ENCODE peak calls at places on chromosome 5, in four cellular contexts. N, L, X and S are unnamed samples.
A peak's percentile ranks its signal among the peaks of the same experiment; 100 is the strongest.

GRCh38 chr5:10801931-10802674 is 41.1 kb upstream of the DAP start:
- DNase-seq in N (peak; percentile 8), L (no peak), X (no peak), S (no peak)

GRCh38 chr5:127746756-127747155 is 43.6 kb downstream of the CCDC192 start:
- DNase-seq in N (peak; percentile 27), L (no peak), X (no peak), S (no peak)

GRCh38 chr5:111954516-111955337 is 197.7 kb upstream of the NREP start:
- DNase-seq in N (no peak), L (no peak), X (no peak), S (no peak)

GRCh38 chr5:109911731-109912130 is 222.0 kb downstream of the MAN2A1 start:
- DNase-seq in N (no peak), L (no peak), X (no peak), S (no peak)

GRCh38 chr5:73861313-73861978 is 235.4 kb downstream of the ARHGEF28 start:
- DNase-seq in N (no peak), L (no peak), X (no peak), S (no peak)

GRCh38 chr5:58064799-58065198 is 395.1 kb downstream of the PLK2 start:
- DNase-seq in N (no peak), L (no peak), X (no peak), S (no peak)

GRCh38 chr5:159883522-159883950 is 32.7 kb upstream of the ADRA1B start:
- DNase-seq in N (no peak), L (no peak), X (no peak), S (no peak)

GRCh38 chr5:163024936-163025335 is 412.5 kb upstream of the CCNG1 start:
- DNase-seq in N (no peak), L (no peak), X (no peak), S (no peak)

GRCh38 chr5:132057498-132058255 is 2.8 kb upstream of the IL3 start:
- DNase-seq in N (no peak), L (no peak), X (no peak), S (no peak)

GRCh38 chr5:36200513-36200912 is 41.2 kb downstream of the NADK2 start:
- DNase-seq in N (peak; percentile 23), L (peak; percentile 22), X (no peak), S (no peak)

GRCh38 chr5:142438573-142438972 is 113.8 kb upstream of the SPRY4 start:
- DNase-seq in N (no peak), L (no peak), X (no peak), S (no peak)

GRCh38 chr5:65199988-65200668 is 281.6 kb downstream of the ADAMTS6 start:
- DNase-seq in N (peak; percentile 62), L (no peak), X (no peak), S (no peak)

GRCh38 chr5:147805030-147805454 is 22.5 kb upstream of the JAKMIP2 start:
- DNase-seq in N (no peak), L (no peak), X (no peak), S (no peak)

GRCh38 chr5:153463806-153464205 is 26.7 kb upstream of the GRIA1 start:
- DNase-seq in N (no peak), L (no peak), X (no peak), S (no peak)

GRCh38 chr5:147464211-147464610 is 45.7 kb downstream of the DPYSL3 start:
- DNase-seq in N (peak; percentile 81), L (no peak), X (no peak), S (no peak)

GRCh38 chr5:45035991-45036390 is 227.2 kb downstream of the MRPS30 start:
- DNase-seq in N (no peak), L (no peak), X (no peak), S (no peak)

GRCh38 chr5:30337084-30337573 is 856.4 kb upstream of the CDH6 start:
- DNase-seq in N (no peak), L (no peak), X (no peak), S (no peak)

GRCh38 chr5:159764283-159764927 is 151.9 kb upstream of the ADRA1B start:
- DNase-seq in N (no peak), L (no peak), X (no peak), S (peak; percentile 40)

GRCh38 chr5:67610191-67610912 is 413.8 kb upstream of the CD180 start:
- DNase-seq in N (no peak), L (no peak), X (no peak), S (no peak)

GRCh38 chr5:108271127-108271526 is 110.8 kb downstream of the FBXL17 start:
- DNase-seq in N (no peak), L (peak; percentile 60), X (no peak), S (no peak)

GRCh38 chr5:152364172-152364571 is 40.9 kb downstream of the NMUR2 start:
- DNase-seq in N (no peak), L (no peak), X (no peak), S (no peak)

GRCh38 chr5:170757182-170757601 is 26.3 kb upstream of the GABRP start:
- DNase-seq in N (peak; percentile 82), L (no peak), X (no peak), S (no peak)

GRCh38 chr5:89388872-89389271 is 505.9 kb upstream of the MEF2C start:
- DNase-seq in N (no peak), L (no peak), X (no peak), S (no peak)

GRCh38 chr5:84573017-84573712 is 188.5 kb upstream of the EDIL3 start:
- DNase-seq in N (no peak), L (no peak), X (no peak), S (no peak)

GRCh38 chr5:53211799-53212198 is 102.2 kb upstream of the MOCS2 start:
- DNase-seq in N (peak; percentile 34), L (no peak), X (no peak), S (peak; percentile 9)

GRCh38 chr5:62017092-62017491 is 288.9 kb upstream of the KIF2A start:
- DNase-seq in N (no peak), L (no peak), X (no peak), S (no peak)

GRCh38 chr5:72525816-72526215 is 18.6 kb upstream of the ZNF366 start:
- DNase-seq in N (no peak), L (no peak), X (no peak), S (no peak)

GRCh38 chr5:53130206-53130605 is 20.6 kb upstream of the MOCS2 start:
- DNase-seq in N (no peak), L (no peak), X (no peak), S (no peak)

GRCh38 chr5:88109806-88110205 is 158.8 kb downstream of the TMEM161B start:
- DNase-seq in N (no peak), L (no peak), X (no peak), S (no peak)

GRCh38 chr5:88113429-88113828 is 155.2 kb downstream of the TMEM161B start:
- DNase-seq in N (no peak), L (no peak), X (no peak), S (no peak)

GRCh38 chr5:88108490-88109279 is 160.0 kb downstream of the TMEM161B start:
- DNase-seq in N (no peak), L (no peak), X (no peak), S (no peak)
- TF ChIP-seq POLR2A in N (no peak), L (no peak), X (no peak), S (no peak)

DNA sequence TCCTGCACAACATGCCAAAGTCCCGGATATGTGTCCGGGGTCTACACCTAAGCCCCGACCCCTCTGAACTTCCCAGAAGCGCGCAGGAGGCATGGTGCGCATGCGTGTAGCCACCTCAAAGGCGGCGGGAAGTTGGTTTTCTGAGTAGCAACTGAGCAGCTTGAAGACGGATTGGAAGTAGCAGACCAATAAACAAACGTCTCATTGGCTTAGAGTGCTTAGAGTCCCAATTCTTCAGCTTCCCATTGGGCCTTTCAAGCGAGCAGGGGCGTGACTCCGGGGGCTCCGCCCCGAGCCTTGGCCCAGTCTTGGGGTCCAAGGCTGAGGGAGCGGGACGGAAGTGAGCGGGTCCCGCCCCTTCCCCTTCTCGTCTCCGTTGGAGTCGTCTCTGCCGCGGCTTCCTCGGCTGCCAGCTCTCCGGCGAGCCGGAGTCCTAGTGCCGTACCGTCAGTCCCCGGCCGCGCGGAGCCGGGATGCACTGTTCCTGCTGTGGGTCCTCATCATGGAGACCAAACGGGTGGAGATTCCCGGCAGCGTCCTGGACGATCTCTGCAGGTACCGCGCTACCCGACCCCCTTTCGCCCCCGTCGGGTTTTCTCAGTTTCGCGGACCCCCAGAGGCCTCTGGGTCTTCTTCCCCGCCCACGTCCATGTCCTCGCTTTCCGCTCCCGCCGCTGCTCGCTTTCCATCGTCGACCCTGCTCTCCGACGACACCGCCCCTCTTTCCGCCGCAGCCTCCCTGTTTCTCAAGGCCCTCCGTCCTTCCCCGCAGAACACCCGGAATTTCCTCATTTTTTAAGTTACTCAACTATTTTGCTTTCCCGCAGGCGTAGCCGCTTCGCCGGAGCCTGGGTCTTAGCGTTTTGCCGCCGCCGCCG is at the start of gene DCP2:
- DNase-seq in N (peak; percentile 99), L (peak; percentile 95), X (peak; percentile 74), S (peak; percentile 86)
- TF ChIP-seq POLR2A in N (peak; percentile 97), L (peak; percentile 97), X (no peak), S (peak; percentile 92)

GRCh38 chr5:912356-913091 is 19.8 kb downstream of the TRIP13 start:
- DNase-seq in N (peak; percentile 51), L (no peak), X (no peak), S (peak; percentile 96)
- TF ChIP-seq POLR2A in N (no peak), L (no peak), X (no peak), S (no peak)

DNA sequence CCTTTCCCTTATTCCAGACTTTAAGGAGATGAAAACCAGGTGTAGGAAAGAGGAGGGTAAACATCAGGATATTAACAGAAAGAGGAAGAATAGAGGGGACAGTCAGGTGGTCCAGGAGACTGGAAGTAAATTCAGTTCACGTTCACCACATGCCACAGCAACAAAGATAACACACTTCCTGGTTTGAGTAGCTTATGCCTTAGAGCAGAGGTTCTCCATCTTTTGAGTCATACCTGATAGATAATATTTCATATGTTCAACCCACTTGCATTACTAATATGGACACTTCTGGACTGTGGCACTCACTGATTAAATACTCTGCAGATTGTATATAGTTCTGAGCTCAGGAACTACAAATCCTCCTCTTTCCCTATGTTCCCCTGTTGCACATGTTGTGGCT is 179.9 kb upstream of the NR3C1 start:
- DNase-seq in N (no peak), L (no peak), X (no peak), S (no peak)
- TF ChIP-seq POLR2A in N (no peak), L (no peak), X (no peak), S (no peak)

GRCh38 chr5:76403963-76404693 is 1.0 kb downstream of the IQGAP2 start:
- DNase-seq in N (no peak), L (peak; percentile 70), X (peak; percentile 2), S (no peak)
- TF ChIP-seq POLR2A in N (no peak), L (no peak), X (no peak), S (no peak)

GRCh38 chr5:149011731-149012130 is 51.1 kb downstream of the SH3TC2 start:
- DNase-seq in N (no peak), L (no peak), X (no peak), S (no peak)
- TF ChIP-seq POLR2A in N (no peak), L (no peak), X (no peak), S (no peak)

GRCh38 chr5:174723979-174724483 is 351 bp upstream of the MSX2 start:
- DNase-seq in N (no peak), L (no peak), X (no peak), S (no peak)

GRCh38 chr5:174725261-174725990 is 1.0 kb downstream of the MSX2 start:
- DNase-seq in N (no peak), L (no peak), X (no peak), S (no peak)

GRCh38 chr5:174725991-174726601 is 1.7 kb downstream of the MSX2 start:
- DNase-seq in N (no peak), L (no peak), X (no peak), S (no peak)

GRCh38 chr5:174723315-174723978 is 935 bp upstream of the MSX2 start:
- DNase-seq in N (no peak), L (no peak), X (no peak), S (no peak)

GRCh38 chr5:174724484-174725260 is at the start of gene MSX2:
- DNase-seq in N (peak; percentile 13), L (peak; percentile 67), X (no peak), S (no peak)
- TF ChIP-seq POLR2A in N (no peak), L (no peak), X (no peak), S (no peak)